ENCODE peak calls at places on chromosomes 12 and 14, in six cellular contexts. One of them, this sample, is unnamed.

GRCh38 chr14:75094896-75095295 is 25.5 kb downstream of the ZC2HC1C start:
- DNase-seq in aorta: no peak
- DNase-seq in iPS DF 6.9: no peak
- DNase-seq in tibial nerve: no peak
- DNase-seq in IMR-90: no peak
- DNase-seq in A549: no peak
- DNase-seq in this sample: no peak

GRCh38 chr14:94387051-94388026 is 1.1 kb downstream of the SERPINA1 start:
- DNase-seq in aorta: no peak
- DNase-seq in iPS DF 6.9: no peak
- DNase-seq in tibial nerve: no peak
- DNase-seq in IMR-90: no peak
- DNase-seq in A549: no peak
- DNase-seq in this sample: no peak

GRCh38 chr14:20454359-20454644 is 310 bp downstream of the OSGEP start:
- DNase-seq in aorta: no peak
- DNase-seq in iPS DF 6.9: peak; percentile 39
- DNase-seq in tibial nerve: no peak
- DNase-seq in IMR-90: peak; percentile 82
- DNase-seq in A549: peak; percentile 77
- DNase-seq in this sample: peak; percentile 22

GRCh38 chr14:95523051-95523817 is 6.8 kb upstream of the SYNE3 start:
- DNase-seq in aorta: no peak
- DNase-seq in iPS DF 6.9: no peak
- DNase-seq in tibial nerve: no peak
- DNase-seq in IMR-90: peak; percentile 55
- DNase-seq in A549: no peak
- DNase-seq in this sample: no peak

GRCh38 chr14:68333265-68333664 is 459.6 kb downstream of the ZFP36L1 start:
- DNase-seq in aorta: no peak
- DNase-seq in iPS DF 6.9: no peak
- DNase-seq in tibial nerve: no peak
- DNase-seq in IMR-90: no peak
- DNase-seq in A549: no peak
- DNase-seq in this sample: no peak

GRCh38 chr12:51393676-51394545 is 2.7 kb upstream of the GALNT6 start:
- DNase-seq in aorta: peak; percentile 57
- DNase-seq in iPS DF 6.9: no peak
- DNase-seq in tibial nerve: no peak
- DNase-seq in IMR-90: peak; percentile 96
- DNase-seq in A549: no peak
- DNase-seq in this sample: peak; percentile 90

GRCh38 chr14:32324601-32325000 is 4.5 kb upstream of the AKAP6 start:
- DNase-seq in aorta: no peak
- DNase-seq in iPS DF 6.9: no peak
- DNase-seq in tibial nerve: no peak
- DNase-seq in IMR-90: no peak
- DNase-seq in A549: no peak
- DNase-seq in this sample: no peak

GRCh38 chr12:34597548-34598351 is 575.5 kb downstream of the ALG10 start:
- DNase-seq in aorta: no peak
- DNase-seq in iPS DF 6.9: no peak
- DNase-seq in tibial nerve: no peak
- DNase-seq in IMR-90: no peak
- DNase-seq in A549: no peak
- DNase-seq in this sample: no peak

GRCh38 chr14:101114726-101115481 is 211.4 kb upstream of the RTL1 start:
- DNase-seq in aorta: no peak
- DNase-seq in iPS DF 6.9: no peak
- DNase-seq in tibial nerve: no peak
- DNase-seq in IMR-90: no peak
- DNase-seq in A549: no peak
- DNase-seq in this sample: no peak

GRCh38 chr12:117114784-117115183 is 15.6 kb upstream of the TESC start:
- DNase-seq in aorta: no peak
- DNase-seq in iPS DF 6.9: no peak
- DNase-seq in tibial nerve: no peak
- DNase-seq in IMR-90: no peak
- DNase-seq in A549: no peak
- DNase-seq in this sample: no peak

GRCh38 chr12:114682920-114683708 is 861 bp downstream of the TBX3 start:
- DNase-seq in aorta: no peak
- DNase-seq in iPS DF 6.9: no peak
- DNase-seq in tibial nerve: no peak
- DNase-seq in IMR-90: no peak
- DNase-seq in A549: peak; percentile 49
- DNase-seq in this sample: no peak

GRCh38 chr12:63382930-63383329 is 231.9 kb upstream of the AVPR1A start:
- DNase-seq in aorta: no peak
- DNase-seq in iPS DF 6.9: no peak
- DNase-seq in tibial nerve: no peak
- DNase-seq in IMR-90: no peak
- DNase-seq in A549: no peak
- DNase-seq in this sample: no peak

GRCh38 chr12:84811291-84811690 is 101.3 kb downstream of the SLC6A15 start:
- DNase-seq in aorta: no peak
- DNase-seq in iPS DF 6.9: no peak
- DNase-seq in tibial nerve: no peak
- DNase-seq in IMR-90: peak; percentile 10
- DNase-seq in A549: no peak
- DNase-seq in this sample: no peak

GRCh38 chr12:51323317-51323960 is 535 bp downstream of the BIN2 start:
- DNase-seq in aorta: no peak
- DNase-seq in iPS DF 6.9: no peak
- DNase-seq in tibial nerve: no peak
- DNase-seq in IMR-90: no peak
- DNase-seq in A549: no peak
- DNase-seq in this sample: no peak

GRCh38 chr12:98399532-98399931 is 115.9 kb upstream of the TMPO start:
- DNase-seq in aorta: no peak
- DNase-seq in iPS DF 6.9: no peak
- DNase-seq in tibial nerve: no peak
- DNase-seq in IMR-90: peak; percentile 78
- DNase-seq in A549: peak; percentile 65
- DNase-seq in this sample: no peak

GRCh38 chr12:2619136-2619535 is 175.6 kb upstream of the FKBP4 start:
- DNase-seq in aorta: peak; percentile 3
- DNase-seq in iPS DF 6.9: no peak
- DNase-seq in tibial nerve: no peak
- DNase-seq in IMR-90: peak; percentile 34
- DNase-seq in A549: no peak
- DNase-seq in this sample: no peak

GRCh38 chr14:74582910-74583581 is 29.0 kb downstream of the LTBP2 start:
- DNase-seq in aorta: peak; percentile 82
- DNase-seq in iPS DF 6.9: no peak
- DNase-seq in tibial nerve: no peak
- DNase-seq in IMR-90: peak; percentile 73
- DNase-seq in A549: no peak
- DNase-seq in this sample: no peak

GRCh38 chr12:67558775-67559174 is 89.8 kb upstream of the DYRK2 start:
- DNase-seq in aorta: no peak
- DNase-seq in iPS DF 6.9: no peak
- DNase-seq in tibial nerve: no peak
- DNase-seq in IMR-90: no peak
- DNase-seq in A549: no peak
- DNase-seq in this sample: no peak

GRCh38 chr14:78448483-78449094 is 278.4 kb downstream of the NRXN3 start:
- DNase-seq in aorta: no peak
- DNase-seq in iPS DF 6.9: peak; percentile 73
- DNase-seq in tibial nerve: peak; percentile 13
- DNase-seq in IMR-90: no peak
- DNase-seq in A549: peak; percentile 52
- DNase-seq in this sample: no peak

GRCh38 chr12:51389302-51389999 is 1.8 kb downstream of the GALNT6 start:
- DNase-seq in aorta: no peak
- DNase-seq in iPS DF 6.9: no peak
- DNase-seq in tibial nerve: no peak
- DNase-seq in IMR-90: peak; percentile 93
- DNase-seq in A549: no peak
- DNase-seq in this sample: no peak

GRCh38 chr12:56336361-56337167 is 2.1 kb upstream of the IL23A start:
- DNase-seq in aorta: peak; percentile 53
- DNase-seq in iPS DF 6.9: no peak
- DNase-seq in tibial nerve: no peak
- DNase-seq in IMR-90: no peak
- DNase-seq in A549: no peak
- DNase-seq in this sample: no peak

GRCh38 chr12:108373111-108373510 is 34.0 kb upstream of the CMKLR1 start:
- DNase-seq in aorta: no peak
- DNase-seq in iPS DF 6.9: peak; percentile 16
- DNase-seq in tibial nerve: no peak
- DNase-seq in IMR-90: no peak
- DNase-seq in A549: no peak
- DNase-seq in this sample: no peak

GRCh38 chr12:31506907-31507306 is 84.0 kb downstream of the DENND5B start:
- DNase-seq in aorta: no peak
- DNase-seq in iPS DF 6.9: peak; percentile 74
- DNase-seq in tibial nerve: no peak
- DNase-seq in IMR-90: peak; percentile 63
- DNase-seq in A549: no peak
- DNase-seq in this sample: no peak

GRCh38 chr12:107967170-107967569 is 161.9 kb upstream of the WSCD2 start:
- DNase-seq in aorta: no peak
- DNase-seq in iPS DF 6.9: no peak
- DNase-seq in tibial nerve: no peak
- DNase-seq in IMR-90: no peak
- DNase-seq in A549: no peak
- DNase-seq in this sample: no peak

GRCh38 chr12:3747976-3748619 is 4.8 kb downstream of the CRACR2A start:
- DNase-seq in aorta: no peak
- DNase-seq in iPS DF 6.9: no peak
- DNase-seq in tibial nerve: no peak
- DNase-seq in IMR-90: no peak
- DNase-seq in A549: no peak
- DNase-seq in this sample: no peak

GRCh38 chr12:203462-204260 is 10.3 kb downstream of the SLC6A12 start:
- DNase-seq in aorta: no peak
- DNase-seq in iPS DF 6.9: no peak
- DNase-seq in tibial nerve: no peak
- DNase-seq in IMR-90: no peak
- DNase-seq in A549: peak; percentile 53
- DNase-seq in this sample: no peak

GRCh38 chr12:203074-203461 is 10.9 kb downstream of the SLC6A12 start:
- DNase-seq in aorta: no peak
- DNase-seq in iPS DF 6.9: no peak
- DNase-seq in tibial nerve: no peak
- DNase-seq in IMR-90: no peak
- DNase-seq in A549: no peak
- DNase-seq in this sample: no peak

GRCh38 chr12:205026-205425 is 8.9 kb downstream of the SLC6A12 start:
- DNase-seq in aorta: no peak
- DNase-seq in iPS DF 6.9: no peak
- DNase-seq in tibial nerve: no peak
- DNase-seq in IMR-90: no peak
- DNase-seq in A549: no peak
- DNase-seq in this sample: no peak

GRCh38 chr12:202081-202731 is 11.8 kb downstream of the SLC6A12 start:
- DNase-seq in aorta: no peak
- DNase-seq in iPS DF 6.9: no peak
- DNase-seq in tibial nerve: no peak
- DNase-seq in IMR-90: no peak
- DNase-seq in A549: no peak
- DNase-seq in this sample: no peak

GRCh38 chr12:204261-204678 is 9.7 kb downstream of the SLC6A12 start:
- DNase-seq in aorta: no peak
- DNase-seq in iPS DF 6.9: no peak
- DNase-seq in tibial nerve: no peak
- DNase-seq in IMR-90: no peak
- DNase-seq in A549: no peak
- DNase-seq in this sample: no peak
- H3K4me3 ChIP-seq in aorta: no peak overlapping the region
- H3K4me3 ChIP-seq in iPS DF 6.9: peak overlapping the region; percentile 53
- H3K4me3 ChIP-seq in tibial nerve: no peak overlapping the region
- H3K4me3 ChIP-seq in IMR-90: no peak overlapping the region
- H3K4me3 ChIP-seq in A549: peak overlapping the region; percentile 93
- H3K4me3 ChIP-seq in this sample: no peak overlapping the region

GRCh38 chr12:10562306-10562933 is 51.0 kb downstream of the MAGOHB start:
- DNase-seq in aorta: no peak
- DNase-seq in iPS DF 6.9: no peak
- DNase-seq in tibial nerve: no peak
- DNase-seq in IMR-90: peak; percentile 54
- DNase-seq in A549: peak; percentile 13
- DNase-seq in this sample: no peak

GRCh38 chr12:10557766-10558165 is 52.1 kb downstream of the EIF2S3B start:
- DNase-seq in aorta: no peak
- DNase-seq in iPS DF 6.9: no peak
- DNase-seq in tibial nerve: no peak
- DNase-seq in IMR-90: no peak
- DNase-seq in A549: no peak
- DNase-seq in this sample: no peak

GRCh38 chr12:10558291-10558690 is 52.6 kb downstream of the EIF2S3B start:
- DNase-seq in aorta: no peak
- DNase-seq in iPS DF 6.9: no peak
- DNase-seq in tibial nerve: no peak
- DNase-seq in IMR-90: no peak
- DNase-seq in A549: no peak
- DNase-seq in this sample: no peak

GRCh38 chr12:10557329-10557728 is 51.6 kb downstream of the EIF2S3B start:
- DNase-seq in aorta: no peak
- DNase-seq in iPS DF 6.9: no peak
- DNase-seq in tibial nerve: no peak
- DNase-seq in IMR-90: no peak
- DNase-seq in A549: no peak
- DNase-seq in this sample: no peak

GRCh38 chr12:10559241-10559640 is 53.6 kb downstream of the EIF2S3B start:
- DNase-seq in aorta: no peak
- DNase-seq in iPS DF 6.9: no peak
- DNase-seq in tibial nerve: no peak
- DNase-seq in IMR-90: no peak
- DNase-seq in A549: no peak
- DNase-seq in this sample: no peak
- H3K4me3 ChIP-seq in aorta: no peak overlapping the region
- H3K4me3 ChIP-seq in iPS DF 6.9: no peak overlapping the region
- H3K4me3 ChIP-seq in tibial nerve: no peak overlapping the region
- H3K4me3 ChIP-seq in IMR-90: no peak overlapping the region
- H3K4me3 ChIP-seq in A549: no peak overlapping the region
- H3K4me3 ChIP-seq in this sample: no peak overlapping the region

DNA sequence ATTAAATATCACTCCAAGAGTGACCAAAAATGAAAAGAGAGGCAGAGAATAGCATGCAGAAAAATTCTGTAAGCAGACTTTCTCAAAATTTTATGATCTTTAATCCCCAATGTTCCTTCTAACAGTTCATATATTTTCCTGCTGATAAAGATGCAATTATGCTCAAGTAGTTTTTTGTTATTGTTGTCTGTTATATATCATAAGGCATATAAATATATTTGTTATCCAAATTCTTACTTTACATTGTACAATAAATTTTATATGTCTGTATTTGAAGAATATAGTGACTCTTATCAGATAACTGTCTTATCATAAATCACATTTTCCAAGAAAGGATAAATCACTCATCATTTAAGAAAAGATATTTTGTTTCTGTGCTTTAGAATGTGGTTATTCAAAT is 2.7 kb downstream of the RASSF9 start:
- DNase-seq in aorta: no peak
- DNase-seq in iPS DF 6.9: no peak
- DNase-seq in tibial nerve: no peak
- DNase-seq in IMR-90: no peak
- DNase-seq in A549: no peak
- DNase-seq in this sample: no peak
- H3K4me3 ChIP-seq in aorta: no peak overlapping the region
- H3K4me3 ChIP-seq in iPS DF 6.9: no peak overlapping the region
- H3K4me3 ChIP-seq in tibial nerve: no peak overlapping the region
- H3K4me3 ChIP-seq in IMR-90: no peak overlapping the region
- H3K4me3 ChIP-seq in A549: peak overlapping the region; percentile 42
- H3K4me3 ChIP-seq in this sample: no peak overlapping the region

GRCh38 chr12:130424858-130425697 is 87.4 kb downstream of the PIWIL1 start:
- DNase-seq in aorta: peak; percentile 30
- DNase-seq in iPS DF 6.9: no peak
- DNase-seq in tibial nerve: no peak
- DNase-seq in IMR-90: no peak
- DNase-seq in A549: no peak
- DNase-seq in this sample: no peak
- H3K4me3 ChIP-seq in aorta: no peak overlapping the region
- H3K4me3 ChIP-seq in iPS DF 6.9: no peak overlapping the region
- H3K4me3 ChIP-seq in tibial nerve: no peak overlapping the region
- H3K4me3 ChIP-seq in IMR-90: no peak overlapping the region
- H3K4me3 ChIP-seq in A549: no peak overlapping the region
- H3K4me3 ChIP-seq in this sample: no peak overlapping the region